ENCODE peak calls at places on chromosome X, in four cellular contexts. E is left ventricle myocardium inferior, F is fibroblast of lung, U is mucosa of descending colon. N is an unnamed sample. For H3K9me3, the result is how much of the 10 kb centered on the place peaks cover.

GRCh38 chrX:119004920-119005524 is 30.6 kb downstream of the LONRF3 start:
- DNase-seq in E (peak), F (peak), U (peak), N (peak)

GRCh38 chrX:22520128-22520828 is 247.6 kb downstream of the CBLL2 start:
- DNase-seq in E (no peak), U (no peak), F (peak), N (no peak)

GRCh38 chrX:15451913-15452312 is 41.2 kb downstream of the PIR start:
- DNase-seq in U (no peak), E (peak), F (peak), N (peak)

GRCh38 chrX:9291666-9292065 is 173.2 kb upstream of the TBL1X start:
- DNase-seq in F (no peak), U (no peak), E (no peak), N (no peak)

GRCh38 chrX:16687514-16687913 is 25.0 kb downstream of the CTPS2 start:
- DNase-seq in U (no peak), E (no peak), F (peak), N (no peak)

GRCh38 chrX:102138064-102138463 is 4.2 kb downstream of the TCEAL6 start:
- DNase-seq in F (no peak), U (no peak), E (no peak), N (no peak)

GRCh38 chrX:147378767-147379166 is 533.0 kb upstream of the FMR1 start:
- DNase-seq in U (no peak), E (no peak), F (no peak), N (no peak)

GRCh38 chrX:45710081-45710801 is 509.6 kb upstream of the DIPK2B start:
- DNase-seq in U (no peak), F (peak), E (no peak), N (no peak)

GRCh38 chrX:154436597-154437397 is at the start of gene GDI1:
- DNase-seq in E (peak), U (peak), F (peak), N (no peak)

GRCh38 chrX:1537031-1537715 is at the start of gene P2RY8:
- DNase-seq in E (peak), U (peak), F (no peak), N (no peak)

GRCh38 chrX:45479196-45479834 is 278.6 kb upstream of the DIPK2B start:
- DNase-seq in F (peak), U (no peak), E (no peak), N (no peak)

GRCh38 chrX:139844884-139845283 is 88.0 kb downstream of the ATP11C start:
- DNase-seq in U (no peak), F (no peak), E (no peak), N (no peak)

GRCh38 chrX:115625577-115626301 is 64.8 kb downstream of the PLS3 start:
- DNase-seq in F (peak), U (no peak), E (no peak), N (no peak)

GRCh38 chrX:1418901-1419544 is 27.1 kb upstream of the SLC25A6 start:
- DNase-seq in F (no peak), E (no peak), U (no peak), N (no peak)

GRCh38 chrX:1281511-1281910 is 12.9 kb downstream of the CSF2RA start:
- DNase-seq in F (peak), E (no peak), U (no peak), N (no peak)

GRCh38 chrX:41475611-41476241 is 28.6 kb downstream of the NYX start:
- DNase-seq in E (no peak), U (no peak), F (no peak), N (no peak)

GRCh38 chrX:2541603-2542002 is 40.8 kb upstream of the DHRSX start:
- DNase-seq in E (no peak), U (no peak), F (no peak), N (no peak)

GRCh38 chrX:134932528-134933217 is 58.1 kb upstream of the SMIM10 start:
- DNase-seq in U (no peak), E (no peak), F (peak), N (no peak)

GRCh38 chrX:110286126-110286525 is 31.8 kb downstream of the AMMECR1 start:
- DNase-seq in F (peak), U (no peak), E (no peak), N (no peak)

DNA sequence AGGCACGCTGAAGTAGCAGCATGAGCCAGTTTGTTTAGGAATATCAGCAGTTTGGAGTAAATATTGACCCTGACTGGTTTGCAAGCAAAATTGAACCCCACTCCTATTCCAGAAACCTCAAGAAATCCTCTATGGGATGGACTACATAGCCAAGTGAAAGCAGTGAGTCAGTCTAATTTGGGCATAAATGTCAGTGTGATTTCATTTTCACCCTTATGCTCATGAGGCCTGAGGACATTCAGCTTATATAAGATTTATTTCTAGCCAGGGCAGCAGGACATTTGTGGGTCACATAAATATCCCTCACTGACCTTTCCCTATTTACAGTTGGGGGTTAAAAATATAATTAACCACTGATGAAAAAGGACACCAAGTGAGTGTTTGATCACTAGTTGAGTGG is 997.0 kb upstream of the GRIA3 start:
- DNase-seq in F (no peak), E (no peak), U (no peak), N (no peak)
- H3K9me3 ChIP-seq in F (under half), E (under half), U (under half), N (under half)

GRCh38 chrX:66489339-66489738 is 149.5 kb downstream of the EDA2R start:
- DNase-seq in F (no peak), E (no peak), U (no peak), N (no peak)
- H3K9me3 ChIP-seq in F (under half), E (under half), U (under half), N (under half)

DNA sequence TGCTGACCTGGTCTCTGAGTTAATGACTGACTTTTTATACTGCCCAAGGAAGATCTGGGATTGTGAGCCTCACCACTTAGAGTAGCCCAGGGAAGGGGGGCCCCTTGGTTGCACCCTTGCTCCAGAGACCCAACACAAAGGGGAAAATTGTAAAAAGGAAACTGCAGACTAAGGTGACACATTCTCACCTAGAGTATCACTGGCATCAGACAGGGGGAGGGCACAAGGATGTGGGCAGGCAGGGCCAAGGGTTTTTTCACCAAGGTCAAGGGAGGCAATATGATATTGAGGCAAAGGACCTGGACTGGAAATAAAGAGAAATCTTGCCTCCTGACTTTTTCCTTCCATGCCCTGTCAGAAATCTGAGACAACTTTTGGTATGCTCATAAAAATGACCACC is 386.2 kb upstream of the FGF16 start:
- DNase-seq in E (no peak), F (no peak), U (no peak), N (no peak)
- H3K9me3 ChIP-seq in E (under half), F (under half), U (under half), N (under half)

GRCh38 chrX:57265126-57265525 is 21.4 kb upstream of the FAAH2 start:
- DNase-seq in U (no peak), E (no peak), F (no peak), N (no peak)
- H3K9me3 ChIP-seq in U (under half), E (under half), F (under half), N (under half)

GRCh38 chrX:11553594-11553993 is 112.1 kb downstream of the ARHGAP6 start:
- DNase-seq in U (no peak), F (no peak), E (no peak), N (no peak)

GRCh38 chrX:11555759-11556158 is 110.0 kb downstream of the ARHGAP6 start:
- DNase-seq in F (peak), E (no peak), U (no peak), N (no peak)

GRCh38 chrX:11558972-11559371 is 106.7 kb downstream of the ARHGAP6 start:
- DNase-seq in F (no peak), U (peak), E (no peak), N (no peak)

GRCh38 chrX:11562570-11562969 is 103.2 kb downstream of the ARHGAP6 start:
- DNase-seq in U (no peak), F (no peak), E (no peak), N (no peak)

DNA sequence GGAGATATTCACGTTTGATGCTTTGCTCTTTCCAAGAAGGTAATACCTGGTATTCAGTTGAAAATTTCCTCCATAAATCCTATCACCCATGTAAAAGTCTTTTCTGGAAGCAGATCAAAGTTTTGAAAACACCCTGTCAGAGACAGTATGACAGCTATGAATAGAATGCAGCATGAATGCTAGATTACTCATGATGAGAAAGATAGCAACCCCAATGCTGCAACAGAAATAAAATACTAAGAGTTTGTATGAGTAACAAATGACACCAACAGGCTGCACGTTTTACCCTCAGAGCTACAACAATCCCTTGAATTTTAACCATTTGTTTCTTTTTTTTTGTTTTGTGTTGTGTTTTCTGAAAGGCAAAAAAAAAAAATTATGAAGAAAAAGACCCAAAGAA is 108.6 kb downstream of the ARHGAP6 start:
- DNase-seq in E (no peak), U (no peak), F (peak), N (no peak)
- H3K9me3 ChIP-seq in E (under half), U (under half), F (under half), N (under half)

GRCh38 chrX:148664171-148664570 is 163.8 kb downstream of the AFF2 start:
- DNase-seq in F (no peak), U (no peak), E (no peak), N (no peak)

GRCh38 chrX:148658115-148658725 is 157.8 kb downstream of the AFF2 start:
- DNase-seq in F (peak), U (no peak), E (no peak), N (no peak)

GRCh38 chrX:148662014-148662413 is 161.6 kb downstream of the AFF2 start:
- DNase-seq in F (no peak), E (no peak), U (no peak), N (no peak)

GRCh38 chrX:148661035-148661434 is 160.6 kb downstream of the AFF2 start:
- DNase-seq in F (peak), U (no peak), E (no peak), N (no peak)

GRCh38 chrX:148659481-148659880 is 159.1 kb downstream of the AFF2 start:
- DNase-seq in E (no peak), F (peak), U (no peak), N (no peak)
- H3K9me3 ChIP-seq in E (under half), F (under half), U (under half), N (under half)

GRCh38 chrX:63471004-63471403 is 119.9 kb upstream of the SPIN4 start:
- DNase-seq in F (no peak), E (no peak), U (no peak), N (no peak)

GRCh38 chrX:63470506-63470905 is 119.4 kb upstream of the SPIN4 start:
- DNase-seq in F (no peak), U (no peak), E (no peak), N (no peak)

GRCh38 chrX:63475200-63475599 is 124.1 kb upstream of the SPIN4 start:
- DNase-seq in F (no peak), E (no peak), U (no peak), N (no peak)
- H3K9me3 ChIP-seq in F (under half), E (under half), U (under half), N (under half)

GRCh38 chrX:107076158-107076557 is 42.5 kb downstream of the RBM41 start:
- DNase-seq in F (no peak), E (no peak), U (no peak), N (no peak)
- H3K9me3 ChIP-seq in F (under half), E (under half), U (under half), N (under half)

N was measured in prostate gland.